ENCODE peak calls at places on chromosomes 12 and 14, in five cellular contexts. Q is GM12891, J is mucosa of descending colon, R is cardiac muscle cell, V is RCC 7860. T is an unnamed sample.
A peak's percentile ranks its signal among the peaks of the same experiment; 100 is the strongest.

GRCh38 chr14:50530358-50530757 is 2.0 kb downstream of the MAP4K5 start:
- DNase-seq in Q (no peak), J (no peak), R (no peak), V (no peak), T (no peak)

GRCh38 chr12:53454710-53455109 is 2.8 kb downstream of the PCBP2 start:
- DNase-seq in Q (no peak), J (no peak), R (no peak), V (no peak), T (no peak)

GRCh38 chr14:64736271-64737131 is 32.3 kb downstream of the PLEKHG3 start:
- DNase-seq in Q (no peak), J (peak; percentile 76), R (no peak), V (no peak), T (peak; percentile 85)

GRCh38 chr12:69508091-69508490 is 37.9 kb downstream of the FRS2 start:
- DNase-seq in Q (no peak), J (no peak), R (no peak), V (no peak), T (no peak)

GRCh38 chr14:90797919-90798318 is 18.3 kb downstream of the TTC7B start:
- DNase-seq in Q (no peak), J (no peak), R (no peak), V (no peak), T (no peak)

GRCh38 chr12:3289702-3290101 is 201.3 kb upstream of the PRMT8 start:
- DNase-seq in Q (no peak), J (no peak), R (no peak), V (no peak), T (no peak)

GRCh38 chr14:75697918-75698317 is 36.9 kb downstream of the TTLL5 start:
- DNase-seq in Q (no peak), J (no peak), R (no peak), V (no peak), T (no peak)

GRCh38 chr12:77685112-77685511 is 145.6 kb upstream of the NAV3 start:
- DNase-seq in Q (no peak), J (peak; percentile 68), R (peak; percentile 86), V (peak; percentile 24), T (peak; percentile 50)

GRCh38 chr12:57389033-57389432 is 41.8 kb downstream of the R3HDM2 start:
- DNase-seq in Q (no peak), J (no peak), R (peak; percentile 65), V (peak; percentile 92), T (no peak)

GRCh38 chr14:55832122-55832911 is 252.3 kb downstream of the KTN1 start:
- DNase-seq in Q (no peak), J (peak; percentile 65), R (no peak), V (peak; percentile 78), T (peak; percentile 70)

GRCh38 chr14:95362180-95362494 is 42.4 kb upstream of the CLMN start:
- DNase-seq in Q (no peak), J (no peak), R (no peak), V (no peak), T (no peak)

GRCh38 chr14:91369628-91370445 is 47.8 kb downstream of the CCDC88C start:
- DNase-seq in Q (no peak), J (no peak), R (no peak), V (no peak), T (no peak)

GRCh38 chr12:3137268-3137761 is 60.1 kb downstream of the TSPAN9 start:
- DNase-seq in Q (no peak), J (peak; percentile 11), R (peak; percentile 62), V (peak; percentile 31), T (no peak)

GRCh38 chr14:62409909-62410308 is 635.3 kb downstream of the KCNH5 start:
- DNase-seq in Q (no peak), J (no peak), R (peak; percentile 50), V (no peak), T (no peak)

GRCh38 chr12:128077211-128077916 is 189.6 kb upstream of the TMEM132C start:
- DNase-seq in Q (no peak), J (no peak), R (no peak), V (no peak), T (peak; percentile 2)

GRCh38 chr12:44385964-44386363 is 490.2 kb downstream of the NELL2 start:
- DNase-seq in Q (no peak), J (no peak), R (no peak), V (no peak), T (no peak)

GRCh38 chr12:570237-570925 is 92.9 kb downstream of the NINJ2 start:
- DNase-seq in Q (no peak), J (peak; percentile 66), R (peak; percentile 89), V (peak; percentile 76), T (peak; percentile 84)

GRCh38 chr14:35438910-35439713 is 34.6 kb upstream of the NFKBIA start:
- DNase-seq in Q (no peak), J (no peak), R (peak; percentile 12), V (peak; percentile 6), T (no peak)

GRCh38 chr12:120916561-120916960 is 12.4 kb upstream of the SPPL3 start:
- DNase-seq in Q (no peak), J (no peak), R (no peak), V (no peak), T (no peak)

GRCh38 chr14:51490205-51490604 is 161.5 kb upstream of the FRMD6 start:
- DNase-seq in Q (no peak), J (no peak), R (no peak), V (no peak), T (no peak)

T was measured in colonic mucosa.